ENCODE peak calls at places on chromosomes 2 and 18, in seven cellular contexts. A, H, W, C, N, F and Q are unnamed samples. For H3K9me3, the result is how much of the 10 kb centered on the place peaks cover.

GRCh38 chr2:56053679-56054078 is 130.1 kb upstream of the EFEMP1 start:
- DNase-seq in F (no peak), A (no peak), C (no peak), H (no peak), N (no peak), W (no peak), Q (no peak)

GRCh38 chr2:222375798-222376197 is 48.5 kb upstream of the SGPP2 start:
- DNase-seq in W (no peak), H (no peak), F (no peak), C (no peak), N (no peak), A (no peak), Q (no peak)

GRCh38 chr2:202965810-202966454 is 48.7 kb upstream of the NBEAL1 start:
- DNase-seq in N (peak), W (no peak), H (no peak), A (no peak), F (no peak), C (peak), Q (peak)

GRCh38 chr2:219073413-219074129 is 12.8 kb upstream of the IHH start:
- DNase-seq in C (peak), A (peak), N (peak), H (no peak), W (no peak), F (no peak), Q (peak)

GRCh38 chr2:239927424-239927981 is 97.6 kb downstream of the NDUFA10 start:
- DNase-seq in H (no peak), W (peak), F (no peak), N (peak), C (peak), A (no peak), Q (peak)

GRCh38 chr2:48258750-48259149 is 271.2 kb upstream of the STON1 start:
- DNase-seq in H (no peak), F (no peak), W (no peak), C (no peak), A (no peak), N (no peak), Q (no peak)

GRCh38 chr2:167963899-167964649 is 283.3 kb downstream of the STK39 start:
- DNase-seq in W (no peak), C (no peak), H (no peak), N (no peak), A (no peak), F (no peak), Q (no peak)

GRCh38 chr2:72917138-72917874 is at the start of gene EMX1:
- DNase-seq in F (no peak), N (no peak), W (no peak), A (peak), C (peak), H (peak), Q (peak)

GRCh38 chr18:62788891-62789290 is 73.5 kb downstream of the PHLPP1 start:
- DNase-seq in F (no peak), A (no peak), C (no peak), W (no peak), N (no peak), H (no peak), Q (no peak)

GRCh38 chr18:14922965-14923565 is 175.1 kb downstream of the ANKRD30B start:
- DNase-seq in F (no peak), H (no peak), A (no peak), C (no peak), N (no peak), W (no peak), Q (no peak)

GRCh38 chr2:172790404-172790803 is 54.8 kb downstream of the RAPGEF4 start:
- DNase-seq in F (no peak), A (no peak), N (no peak), C (no peak), W (no peak), H (no peak), Q (no peak)

GRCh38 chr2:71748227-71748626 is 294.9 kb downstream of the DYSF start:
- DNase-seq in W (peak), N (peak), A (no peak), H (no peak), F (peak), C (no peak), Q (peak)

GRCh38 chr18:80033181-80034067 is 810 bp upstream of the RBFA start:
- DNase-seq in H (no peak), N (peak), F (no peak), A (peak), W (no peak), C (peak), Q (peak)

GRCh38 chr2:158809816-158810215 is 14.7 kb downstream of the DAPL1 start:
- DNase-seq in C (no peak), H (no peak), A (no peak), F (no peak), W (no peak), N (no peak), Q (no peak)

GRCh38 chr2:221588306-221588985 is 16.3 kb upstream of the EPHA4 start:
- DNase-seq in N (no peak), H (no peak), C (no peak), A (no peak), W (no peak), F (no peak), Q (no peak)

GRCh38 chr18:29076645-29077044 is 899.7 kb upstream of the CDH2 start:
- DNase-seq in A (no peak), N (no peak), C (no peak), F (no peak), W (no peak), H (no peak), Q (no peak)

GRCh38 chr2:37149626-37150322 is 7.0 kb downstream of the EIF2AK2 start:
- DNase-seq in H (no peak), A (peak), C (no peak), N (no peak), W (no peak), F (no peak), Q (no peak)

GRCh38 chr2:11397046-11397445 is 52.6 kb upstream of the ROCK2 start:
- DNase-seq in A (no peak), C (no peak), N (no peak), W (peak), H (no peak), F (no peak), Q (no peak)

GRCh38 chr18:70154591-70155194 is 50.8 kb downstream of the RTTN start:
- DNase-seq in W (no peak), H (no peak), N (peak), A (no peak), C (no peak), F (no peak), Q (no peak)

GRCh38 chr2:8644605-8645175 is 37.2 kb upstream of the ID2 start:
- DNase-seq in C (no peak), F (no peak), A (peak), N (no peak), H (no peak), W (no peak), Q (peak)

GRCh38 chr2:236776695-236777251 is 207.1 kb downstream of the ACKR3 start:
- DNase-seq in N (peak), H (no peak), C (peak), W (no peak), F (peak), A (no peak), Q (no peak)

GRCh38 chr2:28419003-28419704 is 26.5 kb downstream of the FOSL2 start:
- DNase-seq in F (no peak), N (no peak), H (no peak), W (no peak), C (no peak), A (no peak), Q (peak)

GRCh38 chr2:226909131-226909530 is 73.3 kb downstream of the RHBDD1 start:
- DNase-seq in C (no peak), H (no peak), A (no peak), W (no peak), N (peak), F (no peak), Q (no peak)

GRCh38 chr2:99422599-99422998 is 67.2 kb downstream of the REV1 start:
- DNase-seq in F (no peak), N (no peak), C (no peak), W (no peak), A (no peak), H (no peak), Q (no peak)

GRCh38 chr2:241461693-241462677 is 46.4 kb downstream of the STK25 start:
- DNase-seq in H (no peak), A (no peak), N (no peak), F (no peak), W (no peak), C (no peak), Q (no peak)

GRCh38 chr2:127576433-127577207 is 41.1 kb downstream of the MYO7B start:
- DNase-seq in C (no peak), N (peak), F (peak), H (peak), W (peak), A (no peak), Q (no peak)

GRCh38 chr2:27501042-27501441 is 4.4 kb downstream of the GCKR start:
- DNase-seq in N (no peak), F (no peak), A (peak), W (no peak), C (no peak), H (peak), Q (no peak)

GRCh38 chr2:134575888-134576287 is 142.9 kb downstream of the TMEM163 start:
- DNase-seq in N (no peak), F (no peak), H (no peak), A (no peak), W (no peak), C (no peak), Q (no peak)

DNA sequence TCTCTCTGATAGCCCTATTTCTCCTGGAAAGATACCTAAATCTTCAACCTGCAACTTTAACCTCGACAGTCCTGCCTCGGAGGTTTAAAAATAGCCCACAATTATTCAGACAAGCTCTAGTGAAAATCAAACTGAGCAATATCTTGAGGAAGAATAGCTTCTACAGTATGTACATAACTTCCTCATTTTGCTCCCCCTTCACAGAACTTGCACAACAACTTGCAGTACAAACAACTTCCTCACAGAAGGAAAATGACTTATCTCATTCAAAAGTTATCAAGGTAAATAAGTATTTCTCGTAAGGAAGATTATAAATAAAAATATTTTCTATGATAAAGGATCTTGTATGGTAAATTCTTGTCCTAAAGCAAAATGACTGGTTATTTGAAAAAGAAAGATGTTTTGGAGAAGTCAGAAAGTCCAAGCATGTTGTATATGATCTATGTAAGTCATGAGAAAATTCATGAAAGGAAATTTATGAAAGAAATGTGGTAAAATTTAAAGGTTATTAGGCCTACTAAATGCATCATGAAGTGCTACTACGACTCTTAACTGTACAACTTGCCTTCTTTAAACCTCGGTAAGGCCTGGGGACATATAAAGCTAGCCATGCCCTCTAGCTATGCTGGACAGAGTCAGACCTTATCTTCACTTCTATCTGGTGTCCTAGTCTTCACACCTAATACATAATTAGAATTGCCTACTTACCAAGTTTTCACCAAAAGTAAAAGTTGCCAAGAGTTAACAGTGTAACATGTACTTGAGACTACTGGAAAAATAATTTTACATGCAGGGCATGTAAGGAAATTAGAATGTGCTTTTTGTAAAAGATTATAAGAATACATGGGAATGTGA is 394.5 kb downstream of the DLGAP1 start:
- DNase-seq in H (no peak), A (no peak), F (no peak), W (no peak), N (no peak), C (no peak), Q (no peak)
- H3K9me3 ChIP-seq in H (under half), A (under half), F (under half), W (under half), N (under half), C (under half), Q (under half)

GRCh38 chr18:78522507-78522906 is 457.1 kb upstream of the SALL3 start:
- DNase-seq in W (no peak), N (no peak), A (no peak), H (no peak), C (no peak), F (no peak), Q (no peak)
- H3K9me3 ChIP-seq in W (under half), N (under half), A (under half), H (under half), C (under half), F (under half), Q (under half)

GRCh38 chr2:156958374-156958773 is 299.1 kb upstream of the GALNT5 start:
- DNase-seq in W (peak), F (no peak), H (no peak), N (no peak), A (no peak), C (no peak), Q (no peak)
- H3K9me3 ChIP-seq in W (under half), F (under half), H (under half), N (under half), A (under half), C (under half), Q (under half)

DNA sequence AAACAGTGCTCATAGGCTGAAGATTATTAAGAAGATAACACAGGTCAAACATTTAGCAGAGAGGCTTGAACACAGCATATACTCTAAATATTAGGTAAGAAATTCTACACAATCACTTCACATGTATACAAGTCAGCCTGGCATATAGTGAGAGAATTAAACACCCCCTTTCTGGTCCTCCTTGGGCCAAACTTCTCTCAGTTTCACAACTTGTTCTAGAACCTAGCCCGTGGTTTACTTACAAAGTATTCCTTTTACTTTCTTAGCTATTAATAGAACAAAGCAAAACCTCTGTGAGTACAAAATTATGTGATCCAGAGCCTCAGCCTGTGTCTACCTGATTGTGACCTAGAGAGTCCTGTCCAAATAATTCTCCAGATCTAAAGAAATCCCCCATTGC is 562.8 kb downstream of the TNS1 start:
- DNase-seq in W (no peak), N (peak), F (no peak), A (no peak), C (no peak), H (no peak), Q (no peak)
- H3K9me3 ChIP-seq in W (under half), N (under half), F (under half), A (under half), C (under half), H (under half), Q (under half)